ENCODE peak calls at places on chromosomes 1 and 21, in four cellular contexts. S is uterus, C is right lobe of liver, Y is breast epithelium. T is an unnamed sample.
A peak's percentile ranks its signal among the peaks of the same experiment; 100 is the strongest.

GRCh38 chr1:44237721-44238457 is 24.6 kb downstream of the DMAP1 start:
- DNase-seq in S (peak; percentile 92), Y (no peak), C (no peak), T (no peak)

GRCh38 chr1:163195728-163196448 is 6.8 kb downstream of the RGS5 start:
- DNase-seq in Y (no peak), C (no peak), S (no peak), T (no peak)

GRCh38 chr1:91700332-91700731 is 185.6 kb downstream of the TGFBR3 start:
- DNase-seq in Y (no peak), C (no peak), S (no peak), T (no peak)

GRCh38 chr1:51569284-51570062 is 47.4 kb upstream of the OSBPL9 start:
- DNase-seq in Y (peak; percentile 75), C (no peak), S (no peak), T (no peak)

GRCh38 chr1:242467556-242468145 is 56.8 kb downstream of the PLD5 start:
- DNase-seq in Y (no peak), C (peak; percentile 49), S (peak; percentile 58), T (no peak)

GRCh38 chr1:195828322-195828721 is 779.9 kb downstream of the KCNT2 start:
- DNase-seq in C (no peak), Y (no peak), S (no peak), T (no peak)

GRCh38 chr1:182143825-182144661 is 82.5 kb upstream of the ZNF648 start:
- DNase-seq in C (peak; percentile 60), S (peak; percentile 97), Y (peak; percentile 80), T (peak; percentile 37)

GRCh38 chr1:205436776-205437485 is 15.1 kb upstream of the LEMD1 start:
- DNase-seq in S (no peak), C (no peak), Y (no peak), T (no peak)

GRCh38 chr1:21946836-21947587 is 9.9 kb upstream of the HSPG2 start:
- DNase-seq in Y (no peak), S (no peak), C (no peak), T (no peak)

GRCh38 chr1:116853680-116854191 is 56.0 kb upstream of the PTGFRN start:
- DNase-seq in Y (peak; percentile 49), C (no peak), S (peak; percentile 34), T (no peak)

GRCh38 chr1:21077085-21077484 is 99.6 kb downstream of the EIF4G3 start:
- DNase-seq in S (no peak), C (no peak), Y (no peak), T (no peak)

GRCh38 chr1:9687876-9688582 is 36.5 kb downstream of the PIK3CD start:
- DNase-seq in S (peak; percentile 27), Y (no peak), C (no peak), T (no peak)

GRCh38 chr21:43343992-43344886 is 82.7 kb downstream of the SIK1 start:
- DNase-seq in S (no peak), C (no peak), Y (no peak), T (no peak)

GRCh38 chr1:55131218-55131617 is 83.9 kb downstream of the USP24 start:
- DNase-seq in Y (no peak), C (no peak), S (no peak), T (no peak)

GRCh38 chr1:234111458-234112142 is 207.1 kb downstream of the SLC35F3 start:
- DNase-seq in Y (no peak), S (no peak), C (peak; percentile 50), T (no peak)

GRCh38 chr21:37958493-37958892 is 42.2 kb upstream of the KCNJ6 start:
- DNase-seq in C (no peak), S (no peak), Y (no peak), T (no peak)
- TF ChIP-seq POLR2A in C (no peak), S (no peak), Y (no peak), T (no peak)

DNA sequence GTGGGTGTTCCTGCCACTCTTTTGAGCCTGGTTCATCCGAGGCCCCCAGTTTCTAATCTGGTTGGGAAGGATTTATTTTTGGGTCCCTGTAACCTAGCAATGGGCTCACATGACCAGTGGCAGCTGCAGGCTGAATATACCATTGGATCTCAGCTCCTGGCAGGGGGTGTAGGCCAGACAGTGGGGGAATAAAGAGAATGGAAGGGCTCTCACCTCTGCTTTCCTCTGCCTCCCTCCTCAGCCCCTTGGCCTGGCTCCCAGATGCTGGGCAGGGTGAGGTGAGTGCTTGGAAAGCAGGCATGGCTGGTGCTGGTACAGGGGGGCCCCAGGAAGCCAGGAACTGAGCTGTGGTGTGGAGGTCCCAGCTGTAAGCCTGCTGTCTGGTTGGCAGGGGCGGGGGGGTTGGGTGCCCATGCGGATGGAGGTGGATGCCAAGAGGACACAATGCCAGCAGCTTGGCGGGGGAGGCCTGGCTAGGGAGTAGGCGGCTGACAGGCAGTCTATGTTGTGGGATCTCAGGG is 3.6 kb upstream of the GPR61 start:
- DNase-seq in S (peak; percentile 36), Y (no peak), C (no peak), T (no peak)
- H3K27ac ChIP-seq in S (peak overlapping the region; percentile 0), Y (no peak overlapping the region), C (no peak overlapping the region), T (peak overlapping the region; percentile 5)

GRCh38 chr1:19460535-19461351 is 24.6 kb downstream of the CAPZB start:
- DNase-seq in Y (no peak), C (no peak), S (no peak), T (no peak)
- TF ChIP-seq POLR2A in Y (no peak), C (no peak), S (no peak), T (no peak)

GRCh38 chr1:225425211-225425786 is 2.5 kb downstream of the LBR start:
- DNase-seq in S (peak; percentile 66), Y (no peak), C (no peak), T (no peak)
- H3K27ac ChIP-seq in S (peak overlapping the region; percentile 98), Y (no peak overlapping the region), C (no peak overlapping the region), T (peak overlapping the region; percentile 87)

GRCh38 chr1:8193840-8194406 is 124.0 kb upstream of the SLC45A1 start:
- DNase-seq in Y (no peak), S (no peak), C (no peak), T (no peak)

GRCh38 chr1:8194481-8195227 is 123.3 kb upstream of the SLC45A1 start:
- DNase-seq in Y (no peak), S (no peak), C (no peak), T (no peak)

GRCh38 chr1:8189931-8190483 is 127.9 kb upstream of the SLC45A1 start:
- DNase-seq in S (no peak), Y (no peak), C (peak; percentile 74), T (no peak)

DNA sequence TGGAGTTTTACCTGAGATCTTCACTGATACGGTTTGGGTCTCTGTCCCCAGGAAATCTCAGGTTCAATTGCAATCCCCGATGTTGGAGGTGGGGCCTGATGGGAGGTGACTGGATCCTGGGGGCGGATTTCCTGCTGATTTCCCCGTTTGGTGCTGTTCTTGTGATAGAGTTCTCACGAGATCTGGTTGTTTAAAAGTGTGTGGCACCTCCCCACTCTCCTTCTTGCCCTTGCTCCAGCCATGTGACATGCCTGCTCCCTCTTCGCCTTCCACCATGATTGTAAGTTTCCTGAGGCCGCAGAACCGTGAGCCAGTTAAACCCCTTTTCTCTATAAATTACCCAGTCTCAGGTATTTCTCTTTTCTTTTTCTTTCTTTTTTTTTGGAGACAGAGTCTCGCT is 126.4 kb upstream of the SLC45A1 start:
- DNase-seq in C (no peak), S (no peak), Y (no peak), T (no peak)
- TF ChIP-seq POLR2A in C (no peak), S (no peak), Y (no peak), T (no peak)

GRCh38 chr1:88504601-88505000 is 179.5 kb upstream of the PKN2 start:
- DNase-seq in C (no peak), Y (no peak), S (no peak), T (no peak)

GRCh38 chr1:88514544-88514943 is 169.5 kb upstream of the PKN2 start:
- DNase-seq in Y (no peak), S (no peak), C (no peak), T (no peak)

GRCh38 chr1:88503656-88504055 is 180.4 kb upstream of the PKN2 start:
- DNase-seq in C (no peak), S (no peak), Y (no peak), T (no peak)

GRCh38 chr1:88509369-88509768 is 174.7 kb upstream of the PKN2 start:
- DNase-seq in C (no peak), Y (no peak), S (no peak), T (no peak)
- H3K27ac ChIP-seq in C (no peak overlapping the region), Y (no peak overlapping the region), S (no peak overlapping the region), T (no peak overlapping the region)

GRCh38 chr1:161201828-161202712 is at the start of gene NDUFS2:
- DNase-seq in Y (peak; percentile 99), S (peak; percentile 100), C (peak; percentile 99), T (peak; percentile 93)
- TF ChIP-seq POLR2A in Y (peak; percentile 62), S (peak; percentile 52), C (peak; percentile 89), T (no peak)

GRCh38 chr1:209860293-209860881 is 32.6 kb downstream of the UTP25 start:
- DNase-seq in S (peak; percentile 60), C (peak; percentile 73), Y (peak; percentile 36), T (no peak)

GRCh38 chr1:209858561-209859103 is 30.9 kb downstream of the UTP25 start:
- DNase-seq in C (no peak), Y (no peak), S (no peak), T (no peak)

GRCh38 chr1:209854196-209854595 is 26.4 kb downstream of the UTP25 start:
- DNase-seq in C (no peak), Y (no peak), S (no peak), T (no peak)

GRCh38 chr1:209853677-209854076 is 25.9 kb downstream of the UTP25 start:
- DNase-seq in Y (no peak), S (no peak), C (no peak), T (no peak)

DNA sequence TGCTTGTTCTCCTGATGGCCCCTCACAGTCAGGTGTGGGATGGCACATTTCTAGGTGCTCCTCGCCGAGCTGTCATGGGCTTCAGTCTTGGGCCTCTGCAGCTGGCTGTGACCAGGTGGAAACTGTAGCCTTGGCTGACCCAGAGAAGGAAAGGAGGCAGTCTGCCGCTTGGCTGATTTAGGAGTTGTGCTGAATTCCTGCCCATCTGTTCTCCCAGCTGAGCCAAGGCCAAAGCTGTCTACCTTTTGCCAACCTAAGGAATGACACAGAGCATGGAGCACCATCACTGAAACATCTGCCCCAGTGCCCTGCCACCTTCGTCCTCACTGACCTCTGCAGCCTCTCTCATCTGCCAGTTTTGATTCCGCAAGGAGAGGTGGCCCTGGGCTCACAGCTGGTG is 27.9 kb downstream of the UTP25 start:
- DNase-seq in Y (no peak), C (no peak), S (no peak), T (no peak)
- H3K27ac ChIP-seq in Y (no peak overlapping the region), C (no peak overlapping the region), S (no peak overlapping the region), T (no peak overlapping the region)

T was measured in esophagus squamous epithelium.